ENCODE peak calls at places on chromosome 3, in six cellular contexts. N is BJ, A is brain microvascular endothelial cell, T is B cell, K is body of pancreas, C is A673. Z is an unnamed sample.

GRCh38 chr3:58434990-58435389 is 1.4 kb upstream of the PDHB start:
- DNase-seq in T (no peak), C (no peak), K (peak; percentile 18), N (peak; percentile 57), A (peak; percentile 32), Z (no peak)

GRCh38 chr3:195546130-195546560 is 3.0 kb upstream of the PPP1R2 start:
- DNase-seq in T (no peak), C (peak; percentile 46), A (peak; percentile 73), K (peak; percentile 83), N (peak; percentile 48), Z (no peak)

GRCh38 chr3:158565076-158565475 is 5.9 kb upstream of the MLF1 start:
- DNase-seq in C (no peak), K (no peak), A (no peak), N (no peak), T (no peak), Z (no peak)

GRCh38 chr3:71132995-71133730 is 450.4 kb downstream of the FOXP1 start:
- DNase-seq in N (no peak), C (no peak), T (no peak), K (no peak), A (no peak), Z (no peak)

GRCh38 chr3:187997490-187997889 is 156.5 kb upstream of the LPP start:
- DNase-seq in A (no peak), N (peak; percentile 23), T (no peak), K (no peak), C (no peak), Z (no peak)

GRCh38 chr3:7876741-7877297 is 624.8 kb upstream of the LMCD1 start:
- DNase-seq in C (peak; percentile 84), A (no peak), K (no peak), T (no peak), N (no peak), Z (no peak)

GRCh38 chr3:120741837-120742197 is 499 bp downstream of the RABL3 start:
- DNase-seq in N (no peak), T (no peak), K (no peak), C (no peak), A (no peak), Z (no peak)

GRCh38 chr3:185837409-185837808 is 12.6 kb upstream of the IGF2BP2 start:
- DNase-seq in C (no peak), N (no peak), K (no peak), A (no peak), T (no peak), Z (no peak)

GRCh38 chr3:60696559-60697125 is 554.6 kb downstream of the FHIT start:
- DNase-seq in N (no peak), T (no peak), C (no peak), K (no peak), A (no peak), Z (no peak)

GRCh38 chr3:159266779-159267178 is 464.9 kb downstream of the MFSD1 start:
- DNase-seq in K (no peak), A (no peak), N (no peak), C (peak; percentile 63), T (no peak), Z (no peak)

GRCh38 chr3:148631124-148631903 is 66.4 kb upstream of the AGTR1 start:
- DNase-seq in T (no peak), K (no peak), A (no peak), C (peak; percentile 11), N (no peak), Z (no peak)

GRCh38 chr3:186772886-186773417 is 10.4 kb upstream of the EIF4A2 start:
- DNase-seq in C (no peak), K (peak; percentile 70), T (peak; percentile 83), N (no peak), A (no peak), Z (peak; percentile 55)

GRCh38 chr3:185402561-185402960 is 39.6 kb downstream of the MAP3K13 start:
- DNase-seq in T (no peak), C (peak; percentile 84), A (no peak), K (peak; percentile 66), N (no peak), Z (no peak)

GRCh38 chr3:144187531-144188230 is 216.1 kb downstream of the DIPK2A start:
- DNase-seq in A (no peak), K (no peak), N (peak; percentile 74), T (no peak), C (peak; percentile 63), Z (no peak)

GRCh38 chr3:188099907-188100306 is 54.0 kb upstream of the LPP start:
- DNase-seq in A (no peak), K (no peak), T (no peak), C (no peak), N (no peak), Z (no peak)

GRCh38 chr3:127033786-127034185 is 50.9 kb downstream of the PLXNA1 start:
- DNase-seq in A (no peak), N (no peak), C (no peak), T (no peak), K (no peak), Z (no peak)

GRCh38 chr3:149736180-149737100 is 15.8 kb downstream of the COMMD2 start:
- DNase-seq in C (no peak), T (no peak), N (peak; percentile 31), A (peak; percentile 19), K (no peak), Z (no peak)

GRCh38 chr3:43968465-43968864 is 273.2 kb upstream of the TOPAZ1 start:
- DNase-seq in C (no peak), K (no peak), N (no peak), T (no peak), A (no peak), Z (no peak)

GRCh38 chr3:81291586-81291985 is 469.9 kb downstream of the GBE1 start:
- DNase-seq in T (no peak), N (no peak), K (no peak), A (no peak), C (no peak), Z (no peak)

GRCh38 chr3:75188937-75189336 is 475.2 kb upstream of the FRG2C start:
- DNase-seq in T (no peak), A (no peak), N (no peak), K (no peak), C (no peak), Z (no peak)
- TF ChIP-seq CTCF in T (no peak), A (no peak), N (no peak), K (no peak), C (no peak), Z (no peak)

GRCh38 chr3:12995389-12996180 is 77.6 kb downstream of the IQSEC1 start:
- DNase-seq in A (no peak), N (no peak), K (no peak), C (no peak), T (no peak), Z (peak; percentile 16)
- TF ChIP-seq CTCF in A (no peak), N (no peak), K (no peak), C (no peak), T (no peak), Z (no peak)

GRCh38 chr3:136106101-136106500 is 90.0 kb downstream of the MSL2 start:
- DNase-seq in K (no peak), T (no peak), A (no peak), C (no peak), N (no peak), Z (no peak)

GRCh38 chr3:136110481-136110880 is 85.7 kb downstream of the MSL2 start:
- DNase-seq in N (no peak), C (no peak), T (no peak), K (no peak), A (no peak), Z (no peak)

GRCh38 chr3:136109499-136109898 is 86.6 kb downstream of the MSL2 start:
- DNase-seq in K (no peak), A (no peak), C (no peak), N (no peak), T (no peak), Z (no peak)

GRCh38 chr3:136105044-136105443 is 91.1 kb downstream of the MSL2 start:
- DNase-seq in N (no peak), K (no peak), T (no peak), C (no peak), A (no peak), Z (no peak)
- TF ChIP-seq CTCF in N (no peak), K (no peak), T (no peak), C (no peak), A (no peak), Z (no peak)

DNA sequence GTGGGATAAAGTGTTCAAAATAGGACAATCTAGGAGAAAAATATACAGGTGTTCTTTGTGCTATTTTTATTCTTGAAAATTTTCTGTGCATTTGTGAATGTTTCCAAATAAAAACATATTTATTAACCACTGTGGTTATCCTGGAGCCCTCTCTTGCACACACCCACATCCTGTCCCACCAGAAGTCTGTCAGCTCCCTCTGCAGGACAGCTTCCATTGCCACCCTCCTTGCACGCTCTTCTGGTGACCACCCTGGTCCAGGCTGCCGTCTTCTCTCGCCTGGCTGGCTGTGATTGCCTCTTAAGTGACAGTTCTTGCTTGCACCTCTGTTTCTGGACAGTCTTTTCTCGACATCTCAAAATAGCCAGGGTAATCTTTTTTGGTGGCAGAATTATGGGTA is 394.0 kb downstream of the LRTM1 start:
- DNase-seq in T (no peak), N (no peak), K (no peak), A (no peak), C (no peak), Z (no peak)
- TF ChIP-seq CTCF in T (no peak), N (no peak), K (no peak), A (no peak), C (no peak), Z (no peak)

GRCh38 chr3:53668872-53669271 is 174.5 kb downstream of the CACNA1D start:
- DNase-seq in K (no peak), N (no peak), A (no peak), T (no peak), C (no peak), Z (no peak)
- TF ChIP-seq CTCF in K (no peak), N (peak; percentile 50), A (peak; percentile 65), T (no peak), C (peak; percentile 37), Z (no peak)

DNA sequence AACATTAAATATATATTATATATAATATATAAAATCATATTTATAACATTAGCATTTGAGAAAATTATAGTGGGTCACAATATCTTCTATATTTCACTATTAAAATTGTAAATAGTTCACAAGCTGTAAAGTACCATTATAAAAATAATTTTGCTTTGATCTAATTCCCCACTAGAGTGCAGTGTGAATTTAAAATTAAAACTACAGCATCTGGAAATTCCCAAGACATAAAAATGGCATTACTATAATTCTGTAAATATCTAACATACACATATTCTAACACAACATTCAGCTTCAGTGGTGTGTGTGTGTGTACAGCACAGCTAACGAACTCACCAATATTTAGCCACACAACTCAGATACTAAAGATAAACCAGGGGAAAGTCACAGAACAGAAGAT is 424.9 kb upstream of the ZNF385D start:
- DNase-seq in A (no peak), K (no peak), N (no peak), C (no peak), T (no peak), Z (no peak)
- TF ChIP-seq CTCF in A (peak; percentile 20), K (no peak), N (no peak), C (no peak), T (no peak), Z (no peak)

GRCh38 chr3:132822837-132823236 is 100.6 kb upstream of the NPHP3 start:
- DNase-seq in A (no peak), K (no peak), C (no peak), N (no peak), T (no peak), Z (no peak)
- TF ChIP-seq CTCF in A (no peak), K (no peak), C (no peak), N (no peak), T (no peak), Z (no peak)